ENCODE peak calls at places on chromosomes 2 and 18, in seven cellular contexts. X, P, E, R, I, L and Z are unnamed samples.

GRCh38 chr2:133718688-133719201 is 150.5 kb upstream of the NCKAP5 start:
- DNase-seq in X (no peak), P (no peak), E (no peak), R (no peak), I (no peak), L (no peak), Z (no peak)

GRCh38 chr18:46319793-46320192 is 215.6 kb downstream of the HAUS1 start:
- DNase-seq in X (no peak), P (no peak), E (no peak), R (no peak), I (no peak), L (no peak), Z (no peak)

GRCh38 chr2:84474176-84474575 is 15.1 kb upstream of the SUCLG1 start:
- DNase-seq in X (peak; percentile 65), P (no peak), E (peak; percentile 68), R (no peak), I (no peak), L (peak; percentile 56), Z (no peak)

GRCh38 chr2:161367675-161368074 is 48.4 kb upstream of the TBR1 start:
- DNase-seq in X (no peak), P (no peak), E (no peak), R (no peak), I (no peak), L (no peak), Z (no peak)

GRCh38 chr2:121121661-121122060 is 163.3 kb downstream of the TFCP2L1 start:
- DNase-seq in X (no peak), P (no peak), E (no peak), R (no peak), I (no peak), L (no peak), Z (no peak)

GRCh38 chr2:193929131-193929530 is 1727.9 kb upstream of the SLC39A10 start:
- DNase-seq in X (no peak), P (no peak), E (no peak), R (no peak), I (no peak), L (no peak), Z (no peak)

GRCh38 chr2:54763636-54764291 is 40.3 kb downstream of the EML6 start:
- DNase-seq in X (no peak), P (no peak), E (no peak), R (no peak), I (no peak), L (peak; percentile 13), Z (no peak)

GRCh38 chr2:53334610-53335009 is 433.0 kb upstream of the CHAC2 start:
- DNase-seq in X (no peak), P (no peak), E (no peak), R (no peak), I (no peak), L (no peak), Z (no peak)

GRCh38 chr2:30109856-30110255 is 37.0 kb upstream of the YPEL5 start:
- DNase-seq in X (no peak), P (no peak), E (no peak), R (no peak), I (no peak), L (no peak), Z (no peak)

GRCh38 chr2:234611209-234611608 is 114.3 kb upstream of the ARL4C start:
- DNase-seq in X (no peak), P (no peak), E (no peak), R (no peak), I (no peak), L (no peak), Z (no peak)

GRCh38 chr2:88600038-88600465 is 27.2 kb downstream of the EIF2AK3 start:
- DNase-seq in X (peak; percentile 35), P (no peak), E (peak; percentile 9), R (no peak), I (no peak), L (peak; percentile 77), Z (peak; percentile 59)

GRCh38 chr2:28312307-28313278 is 80.1 kb upstream of the FOSL2 start:
- DNase-seq in X (no peak), P (no peak), E (no peak), R (no peak), I (no peak), L (no peak), Z (no peak)

GRCh38 chr2:32652555-32653209 is 24.8 kb downstream of the TTC27 start:
- DNase-seq in X (no peak), P (no peak), E (no peak), R (no peak), I (no peak), L (no peak), Z (no peak)

GRCh38 chr2:233289590-233290424 is 17.8 kb upstream of the SAG start:
- DNase-seq in X (no peak), P (no peak), E (no peak), R (no peak), I (no peak), L (no peak), Z (no peak)

GRCh38 chr2:50661682-50662081 is 370.2 kb downstream of the NRXN1 start:
- DNase-seq in X (no peak), P (no peak), E (no peak), R (no peak), I (no peak), L (no peak), Z (no peak)

GRCh38 chr18:12820526-12820925 is 63.5 kb downstream of the PTPN2 start:
- DNase-seq in X (no peak), P (no peak), E (no peak), R (no peak), I (no peak), L (no peak), Z (no peak)

GRCh38 chr2:158184556-158185343 is 83.1 kb downstream of the UPP2 start:
- DNase-seq in X (no peak), P (no peak), E (no peak), R (no peak), I (no peak), L (no peak), Z (no peak)

GRCh38 chr18:63154350-63155152 is 165.0 kb downstream of the BCL2 start:
- DNase-seq in X (no peak), P (no peak), E (no peak), R (no peak), I (no peak), L (no peak), Z (no peak)

GRCh38 chr2:180111901-180112300 is 104.8 kb upstream of the CWC22 start:
- DNase-seq in X (no peak), P (no peak), E (no peak), R (no peak), I (no peak), L (no peak), Z (no peak)

GRCh38 chr2:190766581-190766980 is 114.0 kb upstream of the GLS start:
- DNase-seq in X (no peak), P (no peak), E (no peak), R (no peak), I (no peak), L (no peak), Z (no peak)

GRCh38 chr2:18301421-18302139 is 258.9 kb downstream of the RDH14 start:
- DNase-seq in X (no peak), P (no peak), E (no peak), R (no peak), I (no peak), L (no peak), Z (no peak)

GRCh38 chr2:20614201-20615045 is 36.5 kb downstream of the HS1BP3 start:
- DNase-seq in X (peak; percentile 69), P (peak; percentile 56), E (peak; percentile 3), R (peak; percentile 66), I (peak; percentile 72), L (peak; percentile 37), Z (no peak)

GRCh38 chr2:72863046-72863445 is 24.2 kb upstream of the SPR start:
- DNase-seq in X (no peak), P (no peak), E (no peak), R (no peak), I (no peak), L (no peak), Z (no peak)

GRCh38 chr2:190649798-190650390 is 1.0 kb downstream of the NAB1 start:
- DNase-seq in X (no peak), P (no peak), E (peak; percentile 7), R (no peak), I (no peak), L (peak; percentile 14), Z (peak; percentile 16)

GRCh38 chr2:96815326-96816126 is 542 bp upstream of the CNNM3 start:
- DNase-seq in X (no peak), P (peak; percentile 75), E (no peak), R (peak; percentile 83), I (no peak), L (peak; percentile 55), Z (peak; percentile 35)

GRCh38 chr2:96817882-96818281 is 1.8 kb downstream of the CNNM3 start:
- DNase-seq in X (no peak), P (no peak), E (no peak), R (peak; percentile 44), I (no peak), L (no peak), Z (no peak)

GRCh38 chr2:96816836-96817702 is 1.0 kb downstream of the CNNM3 start:
- DNase-seq in X (no peak), P (peak; percentile 54), E (peak; percentile 27), R (peak; percentile 86), I (no peak), L (no peak), Z (peak; percentile 27)

GRCh38 chr2:96819101-96819875 is 3.2 kb downstream of the CNNM3 start:
- DNase-seq in X (peak; percentile 89), P (peak; percentile 92), E (no peak), R (peak; percentile 61), I (no peak), L (peak; percentile 94), Z (no peak)

GRCh38 chr2:96816127-96816835 is at the start of gene CNNM3:
- DNase-seq in X (peak; percentile 98), P (peak; percentile 99), E (peak; percentile 97), R (peak; percentile 99), I (peak; percentile 98), L (peak; percentile 97), Z (peak; percentile 96)
- TF ChIP-seq POLR2A in X (no peak), P (peak; percentile 71), E (peak; percentile 93), R (peak; percentile 78), I (peak; percentile 46), L (peak; percentile 77), Z (peak; percentile 88)

GRCh38 chr2:62216616-62217015 is 20.7 kb downstream of the B3GNT2 start:
- DNase-seq in X (no peak), P (no peak), E (no peak), R (no peak), I (no peak), L (peak; percentile 46), Z (no peak)
- TF ChIP-seq POLR2A in X (no peak), P (no peak), E (no peak), R (no peak), I (no peak), L (no peak), Z (no peak)

DNA sequence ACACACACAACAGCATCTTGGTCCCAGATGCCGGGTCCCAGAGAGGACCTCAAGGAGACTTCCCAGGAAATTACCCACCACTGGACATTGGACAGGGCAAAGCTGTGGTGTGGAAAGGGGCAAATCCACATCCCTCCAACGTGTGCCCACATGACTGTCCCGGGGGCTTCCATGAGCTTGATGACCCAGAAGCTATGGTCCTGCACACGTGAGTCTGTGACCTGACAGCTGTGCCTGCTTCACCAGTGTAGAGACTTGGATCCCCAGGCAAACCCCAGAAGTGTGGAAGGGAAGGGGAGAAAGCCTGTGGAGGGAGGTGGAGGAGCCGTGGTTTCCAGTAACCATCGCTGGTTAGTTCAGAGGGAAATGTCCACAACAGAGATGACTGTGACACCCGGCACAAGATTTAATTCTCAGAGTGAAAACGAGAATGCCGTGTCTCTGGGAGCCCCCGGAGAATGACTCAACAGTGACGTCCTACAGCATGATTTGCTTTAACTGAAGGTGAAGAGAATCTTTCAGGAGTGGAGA is 19.1 kb upstream of the GPR55 start:
- DNase-seq in X (peak; percentile 23), P (no peak), E (no peak), R (no peak), I (no peak), L (no peak), Z (no peak)
- TF ChIP-seq POLR2A in X (no peak), P (no peak), E (no peak), R (no peak), I (no peak), L (no peak), Z (no peak)

GRCh38 chr2:60804473-60804872 is 48.4 kb downstream of the PAPOLG start:
- DNase-seq in X (no peak), P (no peak), E (no peak), R (no peak), I (no peak), L (no peak), Z (no peak)
- TF ChIP-seq POLR2A in X (no peak), P (no peak), E (no peak), R (no peak), I (no peak), L (no peak), Z (no peak)